ENCODE peak calls at places on chromosome 7, in four cellular contexts. A is H9, Y is breast epithelium, U is fibroblast of lung. S is an unnamed sample.

GRCh38 chr7:82700739-82701138 is 257.2 kb upstream of the CACNA2D1 start:
- DNase-seq in A (no peak), Y (no peak), U (no peak), S (no peak)

GRCh38 chr7:130674456-130674855 is 5.9 kb upstream of the COPG2 start:
- DNase-seq in Y (no peak), U (no peak), A (no peak), S (no peak)

GRCh38 chr7:41164440-41164839 is 538.5 kb downstream of the INHBA start:
- DNase-seq in A (no peak), U (peak; percentile 74), Y (no peak), S (no peak)

GRCh38 chr7:2843711-2844152 is 376 bp downstream of the GNA12 start:
- DNase-seq in Y (no peak), A (no peak), U (peak; percentile 47), S (no peak)

GRCh38 chr7:21566094-21566493 is 23.3 kb downstream of the DNAH11 start:
- DNase-seq in Y (no peak), A (no peak), U (no peak), S (no peak)

GRCh38 chr7:381211-382117 is 91.5 kb downstream of the FOXL3 start:
- DNase-seq in Y (no peak), A (peak; percentile 23), U (no peak), S (peak; percentile 64)

GRCh38 chr7:79529896-79530235 is 76.4 kb upstream of the MAGI2 start:
- DNase-seq in A (no peak), Y (no peak), U (peak; percentile 32), S (no peak)

GRCh38 chr7:55237156-55237721 is 127.9 kb upstream of the LANCL2 start:
- DNase-seq in U (peak; percentile 23), A (no peak), Y (no peak), S (no peak)

GRCh38 chr7:80604436-80604835 is 34.0 kb upstream of the CD36 start:
- DNase-seq in Y (no peak), U (no peak), A (no peak), S (no peak)

GRCh38 chr7:112485766-112486165 is 5.0 kb downstream of the LSMEM1 start:
- DNase-seq in A (no peak), U (no peak), Y (no peak), S (no peak)

GRCh38 chr7:70376561-70377031 is 755.3 kb upstream of the GALNT17 start:
- DNase-seq in Y (no peak), U (no peak), A (no peak), S (no peak)

GRCh38 chr7:46848944-46849343 is 733.0 kb downstream of the TNS3 start:
- DNase-seq in U (peak; percentile 23), A (no peak), Y (no peak), S (no peak)

GRCh38 chr7:108838143-108838542 is 268.5 kb downstream of the DNAJB9 start:
- DNase-seq in U (peak; percentile 3), A (no peak), Y (no peak), S (no peak)

GRCh38 chr7:2512179-2512644 is 7.4 kb upstream of the LFNG start:
- DNase-seq in Y (no peak), A (no peak), U (no peak), S (no peak)

GRCh38 chr7:69738396-69738889 is 140.2 kb downstream of the AUTS2 start:
- DNase-seq in A (no peak), U (peak; percentile 74), Y (no peak), S (no peak)

GRCh38 chr7:72435366-72435765 is 23.2 kb upstream of the CALN1 start:
- DNase-seq in Y (no peak), A (no peak), U (no peak), S (no peak)

GRCh38 chr7:119197872-119198527 is 973.5 kb downstream of the ANKRD7 start:
- DNase-seq in Y (no peak), U (peak; percentile 48), A (peak; percentile 68), S (no peak)

GRCh38 chr7:682810-683209 is 43.7 kb upstream of the DNAAF5 start:
- DNase-seq in Y (peak; percentile 43), U (no peak), A (no peak), S (no peak)

GRCh38 chr7:157476654-157477549 is 140.1 kb downstream of the DNAJB6 start:
- DNase-seq in Y (no peak), U (no peak), A (peak; percentile 15), S (peak; percentile 49)

GRCh38 chr7:114843102-114843501 is 78.8 kb upstream of the MDFIC start:
- DNase-seq in U (no peak), A (no peak), Y (no peak), S (no peak)

DNA sequence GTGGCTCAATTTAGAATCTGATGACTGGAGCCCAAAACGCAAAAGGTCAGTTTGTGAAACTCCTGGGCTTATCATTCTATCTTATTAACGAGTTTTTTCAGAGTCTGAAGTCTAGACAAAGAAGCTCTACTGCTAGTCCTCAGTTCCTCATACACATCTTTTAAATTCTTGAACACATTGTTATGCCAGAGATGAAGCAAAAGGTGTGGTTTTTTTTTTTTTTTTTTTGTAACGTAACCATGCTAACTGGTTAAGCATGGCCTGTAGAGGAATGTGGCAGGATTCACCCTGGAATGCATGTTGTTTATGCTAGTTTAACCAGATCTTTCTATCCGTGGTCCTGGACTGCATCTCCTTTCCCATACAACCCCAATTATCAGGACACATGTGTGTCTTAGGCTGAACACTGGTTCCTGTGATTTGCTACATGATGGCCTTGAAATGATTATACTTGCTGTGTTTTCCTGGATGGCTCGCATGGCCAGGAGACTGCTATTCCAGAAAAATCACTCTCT is 79.3 kb upstream of the MDFIC start:
- DNase-seq in A (no peak), Y (no peak), U (no peak), S (no peak)
- TF ChIP-seq CTCF in A (no peak), Y (no peak), U (no peak), S (no peak)

GRCh38 chr7:155927905-155928304 is 115.6 kb upstream of the SHH start:
- DNase-seq in A (no peak), U (no peak), Y (no peak), S (no peak)
- TF ChIP-seq CTCF in A (no peak), U (no peak), Y (no peak), S (no peak)

DNA sequence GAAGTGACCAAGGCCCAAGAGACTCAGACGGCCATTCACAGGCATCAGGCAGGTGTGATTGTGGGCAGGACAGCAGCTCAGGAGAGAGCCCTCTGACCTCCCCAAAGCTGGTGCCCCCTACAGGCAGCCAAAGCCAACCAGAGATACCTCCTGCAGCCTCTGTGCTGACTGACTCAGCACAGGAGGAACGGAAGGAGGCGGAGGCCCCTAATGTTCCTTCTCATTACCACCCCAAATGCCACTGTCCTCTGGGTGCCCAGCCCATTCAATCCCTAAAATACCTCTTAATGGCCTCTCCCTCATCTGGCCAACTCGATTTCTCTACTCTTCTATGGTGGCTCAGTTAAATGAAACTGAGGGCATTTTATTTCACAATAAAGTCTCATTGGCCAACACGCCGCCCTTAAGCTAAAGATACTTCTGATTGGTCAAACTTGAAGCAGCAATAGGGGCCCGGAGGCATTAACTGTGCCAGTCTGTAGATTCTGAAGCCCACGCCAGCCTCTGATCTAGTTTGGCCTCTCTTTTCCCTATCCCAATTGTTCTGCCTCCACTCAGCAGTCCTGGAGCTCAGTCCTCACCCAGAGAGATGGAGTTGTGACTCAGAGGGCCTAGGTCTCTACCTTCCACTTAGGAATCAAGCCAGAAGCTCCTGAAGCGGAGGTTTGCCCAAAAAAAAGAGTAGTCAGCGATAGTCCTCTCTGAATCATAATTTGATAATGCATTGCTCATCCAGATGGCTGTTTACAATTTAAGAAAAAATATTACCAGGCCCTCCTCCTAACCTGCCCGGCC is 1.2 kb downstream of the CYREN start:
- DNase-seq in A (peak; percentile 86), U (peak; percentile 67), Y (no peak), S (no peak)
- TF ChIP-seq CTCF in A (peak; percentile 70), U (peak; percentile 25), Y (no peak), S (peak; percentile 47)

GRCh38 chr7:158572000-158572828 is 15.4 kb downstream of the PTPRN2 start:
- DNase-seq in Y (no peak), A (no peak), U (no peak), S (no peak)
- TF ChIP-seq CTCF in Y (no peak), A (peak; percentile 50), U (no peak), S (no peak)

GRCh38 chr7:26399309-26399610 is 107.6 kb downstream of the SNX10 start:
- DNase-seq in Y (peak; percentile 54), A (peak; percentile 41), U (peak; percentile 42), S (no peak)
- TF ChIP-seq CTCF in Y (no peak), A (peak; percentile 40), U (peak; percentile 19), S (peak; percentile 46)